ENCODE peak calls at places on chromosomes 7 and 10, in eight cellular contexts. S, I, T, H, M, Y, J and O are unnamed samples. For H3K36me3, the result is how much of the 10 kb centered on the place peaks cover.

GRCh38 chr10:90968448-90969086 is 47.7 kb upstream of the ANKRD1 start:
- DNase-seq in S (no peak), I (no peak), T (no peak), H (no peak), M (no peak), Y (no peak), J (peak), O (no peak)

GRCh38 chr10:63930584-63930983 is 409.4 kb downstream of the REEP3 start:
- DNase-seq in S (no peak), I (no peak), T (no peak), H (no peak), M (no peak), Y (no peak), J (no peak), O (no peak)

GRCh38 chr7:124655990-124656389 is 109.6 kb downstream of the GPR37 start:
- DNase-seq in S (no peak), I (no peak), T (no peak), H (no peak), M (no peak), Y (no peak), J (no peak), O (no peak)

GRCh38 chr7:6015917-6016652 is 7.0 kb downstream of the AIMP2 start:
- DNase-seq in S (peak), I (peak), T (no peak), H (peak), M (peak), Y (peak), J (no peak), O (no peak)

GRCh38 chr7:127770870-127771269 is 118.9 kb downstream of the SND1 start:
- DNase-seq in S (no peak), I (no peak), T (no peak), H (no peak), M (no peak), Y (no peak), J (peak), O (no peak)

GRCh38 chr7:50321678-50322077 is 17.2 kb downstream of the IKZF1 start:
- DNase-seq in S (no peak), I (no peak), T (no peak), H (no peak), M (no peak), Y (no peak), J (no peak), O (no peak)

GRCh38 chr10:131085586-131085860 is 226.0 kb downstream of the TCERG1L start:
- DNase-seq in S (peak), I (no peak), T (no peak), H (no peak), M (no peak), Y (no peak), J (no peak), O (no peak)

GRCh38 chr7:128381161-128381821 is 19.8 kb upstream of the PRRT4 start:
- DNase-seq in S (no peak), I (no peak), T (peak), H (no peak), M (peak), Y (no peak), J (peak), O (no peak)

GRCh38 chr7:40647719-40648118 is 512.9 kb downstream of the SUGCT start:
- DNase-seq in S (no peak), I (no peak), T (no peak), H (no peak), M (no peak), Y (no peak), J (no peak), O (no peak)

GRCh38 chr7:5488286-5488878 is 64.7 kb upstream of the TNRC18 start:
- DNase-seq in S (no peak), I (no peak), T (no peak), H (no peak), M (no peak), Y (no peak), J (no peak), O (no peak)

GRCh38 chr10:20299037-20299557 is 482.9 kb downstream of the PLXDC2 start:
- DNase-seq in S (no peak), I (no peak), T (no peak), H (no peak), M (no peak), Y (no peak), J (no peak), O (peak)

GRCh38 chr10:109931153-109931552 is 7.8 kb upstream of the XPNPEP1 start:
- DNase-seq in S (no peak), I (no peak), T (no peak), H (peak), M (no peak), Y (no peak), J (no peak), O (no peak)

GRCh38 chr7:28697898-28698563 is 260.1 kb downstream of the TRIL start:
- DNase-seq in S (no peak), I (no peak), T (no peak), H (no peak), M (no peak), Y (no peak), J (no peak), O (no peak)

GRCh38 chr10:102775201-102775972 is 31.6 kb downstream of the WBP1L start:
- DNase-seq in S (peak), I (peak), T (no peak), H (no peak), M (no peak), Y (no peak), J (no peak), O (peak)

GRCh38 chr10:92822060-92822634 is 26.2 kb upstream of the EXOC6 start:
- DNase-seq in S (no peak), I (no peak), T (no peak), H (no peak), M (peak), Y (no peak), J (no peak), O (no peak)

GRCh38 chr7:3446786-3447185 is 145.7 kb downstream of the SDK1 start:
- DNase-seq in S (no peak), I (no peak), T (no peak), H (no peak), M (no peak), Y (no peak), J (no peak), O (no peak)

GRCh38 chr10:86253171-86254072 is 113.2 kb downstream of the GRID1 start:
- DNase-seq in S (no peak), I (no peak), T (no peak), H (no peak), M (no peak), Y (peak), J (peak), O (no peak)

GRCh38 chr10:77846718-77847311 is 79.7 kb downstream of the DLG5 start:
- DNase-seq in S (peak), I (peak), T (no peak), H (peak), M (peak), Y (peak), J (peak), O (no peak)

GRCh38 chr10:78193189-78193588 is 159.5 kb downstream of the RPS24 start:
- DNase-seq in S (no peak), I (no peak), T (no peak), H (no peak), M (no peak), Y (no peak), J (no peak), O (no peak)

GRCh38 chr10:98910048-98910447 is 325.6 kb downstream of the HPSE2 start:
- DNase-seq in S (no peak), I (no peak), T (no peak), H (no peak), M (peak), Y (no peak), J (peak), O (no peak)

GRCh38 chr10:48945441-48946143 is 6.0 kb upstream of the LRRC18 start:
- DNase-seq in S (no peak), I (peak), T (no peak), H (no peak), M (no peak), Y (no peak), J (no peak), O (no peak)

GRCh38 chr7:100582041-100582579 is 3.8 kb downstream of the LRCH4 start:
- DNase-seq in S (no peak), I (no peak), T (peak), H (no peak), M (no peak), Y (peak), J (no peak), O (no peak)

GRCh38 chr7:114021135-114021534 is 102.3 kb upstream of the PPP1R3A start:
- DNase-seq in S (no peak), I (no peak), T (no peak), H (no peak), M (no peak), Y (no peak), J (no peak), O (no peak)

GRCh38 chr7:129053938-129054437 is 923 bp downstream of the TNPO3 start:
- DNase-seq in S (no peak), I (no peak), T (no peak), H (no peak), M (no peak), Y (no peak), J (no peak), O (no peak)

GRCh38 chr7:137992042-137992737 is 9.7 kb downstream of the CREB3L2 start:
- DNase-seq in S (peak), I (no peak), T (no peak), H (no peak), M (peak), Y (no peak), J (no peak), O (no peak)

GRCh38 chr10:115937756-115938032 is 335.3 kb downstream of the GFRA1 start:
- DNase-seq in S (no peak), I (no peak), T (no peak), H (no peak), M (no peak), Y (no peak), J (no peak), O (no peak)

GRCh38 chr7:96636979-96637378 is 72.7 kb downstream of the SEM1 start:
- DNase-seq in S (no peak), I (no peak), T (no peak), H (no peak), M (no peak), Y (no peak), J (no peak), O (no peak)

DNA sequence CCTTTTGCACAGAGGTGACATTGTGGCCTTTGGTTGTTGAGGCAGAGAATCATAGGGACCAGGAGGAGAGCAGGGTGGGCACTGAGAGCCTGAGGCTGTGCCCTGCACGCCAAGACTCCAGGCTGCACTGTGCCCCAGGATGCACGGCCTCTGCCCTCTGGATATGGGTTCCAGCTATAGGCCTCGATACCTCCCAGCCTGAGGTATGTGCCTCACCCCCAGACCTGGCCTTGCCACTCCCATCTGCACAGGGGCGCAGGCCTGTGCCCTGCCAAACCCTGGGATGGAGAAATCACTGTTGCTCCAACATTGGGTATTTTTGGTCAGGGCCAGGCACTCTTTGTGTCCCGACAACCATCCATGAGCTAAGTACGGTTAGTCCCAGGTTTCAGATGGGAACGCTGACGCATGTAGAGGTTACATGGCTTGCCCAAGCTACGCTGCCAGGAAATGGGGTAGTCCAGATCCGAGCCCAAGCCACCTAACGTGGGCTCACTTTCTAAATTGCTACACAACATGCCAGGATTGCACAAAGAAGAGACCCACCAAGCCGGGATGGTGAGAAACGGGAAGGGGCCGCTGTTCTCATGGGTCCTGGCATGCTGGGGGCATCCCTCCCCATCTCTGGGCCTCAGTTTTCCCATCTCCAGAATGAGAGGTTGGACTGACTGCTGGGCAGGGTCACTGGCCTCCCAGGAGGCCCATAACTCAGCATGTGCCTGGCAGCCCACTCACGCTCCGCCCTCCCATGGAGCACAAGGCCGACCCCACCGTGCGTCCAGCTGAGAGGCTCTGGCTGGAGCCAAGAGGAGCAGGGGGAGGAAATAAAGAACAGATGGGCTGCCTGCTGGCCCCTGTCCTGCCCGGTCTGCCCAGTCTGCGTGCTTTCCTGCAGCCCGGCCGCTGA is 44.2 kb downstream of the ZCCHC24 start:
- DNase-seq in S (peak), I (no peak), T (peak), H (peak), M (no peak), Y (no peak), J (peak), O (no peak)
- TF ChIP-seq POLR2AphosphoS5 in S (peak), I (no peak), T (peak), H (peak), M (no peak), Y (peak), J (peak), O (peak)

GRCh38 chr10:46552526-46553237 is 3.8 kb downstream of the GPRIN2 start:
- DNase-seq in S (peak), I (peak), T (no peak), H (peak), M (no peak), Y (peak), J (no peak), O (no peak)
- TF ChIP-seq EP300 in S (no peak), I (no peak), T (no peak), H (no peak), M (no peak), Y (no peak), J (no peak), O (no peak)

GRCh38 chr10:29471483-29471859 is 163.3 kb downstream of the SVIL start:
- DNase-seq in S (no peak), I (no peak), T (no peak), H (no peak), M (peak), Y (no peak), J (no peak), O (no peak)

GRCh38 chr10:29470355-29470705 is 164.4 kb downstream of the SVIL start:
- DNase-seq in S (no peak), I (no peak), T (peak), H (no peak), M (peak), Y (no peak), J (peak), O (no peak)

GRCh38 chr10:29469481-29470354 is 165.1 kb downstream of the SVIL start:
- DNase-seq in S (no peak), I (no peak), T (no peak), H (no peak), M (no peak), Y (no peak), J (no peak), O (no peak)

GRCh38 chr10:29472268-29473086 is 162.3 kb downstream of the SVIL start:
- DNase-seq in S (no peak), I (no peak), T (no peak), H (no peak), M (no peak), Y (no peak), J (no peak), O (no peak)

GRCh38 chr10:29470843-29471482 is 163.8 kb downstream of the SVIL start:
- DNase-seq in S (no peak), I (no peak), T (no peak), H (no peak), M (no peak), Y (no peak), J (no peak), O (no peak)
- H3K36me3 ChIP-seq in S (half or more), I (under half), T (under half), H (half or more), M (under half), Y (half or more), J (half or more), O (half or more)

GRCh38 chr7:55536619-55537457 is 35.5 kb downstream of the VOPP1 start:
- DNase-seq in S (no peak), I (no peak), T (peak), H (no peak), M (no peak), Y (no peak), J (no peak), O (no peak)
- TF ChIP-seq POLR2AphosphoS5 in S (no peak), I (no peak), T (no peak), H (no peak), M (no peak), Y (no peak), J (no peak), O (no peak)

DNA sequence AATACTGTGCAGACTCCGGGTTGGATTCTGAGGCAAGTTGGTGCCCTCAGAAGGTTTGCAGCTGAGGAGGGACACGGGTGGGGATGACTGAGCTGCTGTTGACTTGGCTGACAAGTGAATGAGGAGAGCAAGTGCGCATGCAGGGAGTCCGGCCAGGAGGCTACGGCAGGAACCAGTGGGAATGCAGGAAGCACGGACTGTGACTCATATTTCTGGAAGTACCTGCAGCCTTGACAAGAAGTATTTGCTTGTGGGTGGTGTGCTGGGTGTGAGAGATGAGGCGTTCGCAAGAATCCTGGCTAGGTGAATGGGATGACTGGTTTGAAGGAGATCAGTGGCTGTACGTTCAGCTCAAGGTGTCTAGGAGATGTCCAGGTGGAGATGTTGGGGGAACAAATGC is 30.8 kb upstream of the FXYD4 start:
- DNase-seq in S (no peak), I (no peak), T (no peak), H (no peak), M (no peak), Y (peak), J (no peak), O (no peak)
- TF ChIP-seq EP300 in S (no peak), I (no peak), T (no peak), H (no peak), M (no peak), Y (no peak), J (no peak), O (no peak)

GRCh38 chr7:102125127-102125561 is 161.5 kb upstream of the SH2B2 start:
- DNase-seq in S (peak), I (peak), T (peak), H (no peak), M (peak), Y (no peak), J (no peak), O (peak)
- H3K36me3 ChIP-seq in S (under half), I (under half), T (under half), H (under half), M (under half), Y (under half), J (under half), O (under half)